ENCODE peak calls at places on chromosomes 13 and 19, in eight cellular contexts. R is kidney; W is tibial artery; G is effector memory CD4-positive, alpha-beta T cell; Y is A549; P is ovary; H is uterus; T is neural progenitor cell. L is an unnamed sample.

GRCh38 chr13:60922526-60923231 is 493.0 kb downstream of the PCDH20 start:
- DNase-seq in H (no peak), G (no peak), R (no peak), Y (no peak), T (no peak), W (no peak), P (no peak), L (no peak)

GRCh38 chr19:28010656-28011055 is 1202.3 kb downstream of the UQCRFS1 start:
- DNase-seq in G (no peak), W (no peak), Y (no peak), P (no peak), H (no peak), T (no peak), R (no peak), L (no peak)

GRCh38 chr13:42816538-42816937 is 35.2 kb downstream of the FAM216B start:
- DNase-seq in T (no peak), W (no peak), Y (no peak), G (no peak), R (no peak), H (no peak), P (no peak), L (no peak)

GRCh38 chr13:60509601-60510386 is 112.8 kb downstream of the TDRD3 start:
- DNase-seq in T (no peak), W (no peak), G (no peak), H (no peak), P (no peak), Y (no peak), R (no peak), L (no peak)

GRCh38 chr13:113364933-113365371 is 1.0 kb upstream of the GRTP1 start:
- DNase-seq in H (peak; percentile 43), G (no peak), Y (no peak), R (peak; percentile 82), P (peak; percentile 48), W (peak; percentile 70), T (no peak), L (no peak)

GRCh38 chr13:98938801-98939200 is 39.1 kb downstream of the DOCK9 start:
- DNase-seq in G (no peak), R (no peak), W (no peak), Y (no peak), H (no peak), P (no peak), T (peak; percentile 41), L (no peak)

GRCh38 chr19:56764296-56764695 is 76.2 kb downstream of the PEG3 start:
- DNase-seq in W (no peak), R (no peak), H (no peak), P (no peak), T (no peak), G (no peak), Y (no peak), L (no peak)

GRCh38 chr19:41350735-41351338 is 2.9 kb downstream of the TGFB1 start:
- DNase-seq in W (no peak), R (no peak), G (no peak), H (no peak), Y (no peak), P (no peak), T (no peak), L (no peak)

GRCh38 chr13:96089749-96090239 is at the start of gene HS6ST3:
- DNase-seq in P (peak; percentile 10), H (peak; percentile 20), T (peak; percentile 75), Y (peak; percentile 16), W (peak; percentile 72), G (no peak), R (peak; percentile 65), L (peak; percentile 75)

GRCh38 chr19:7738023-7738422 is 6.1 kb upstream of the CLEC4G start:
- DNase-seq in Y (no peak), T (no peak), G (no peak), P (no peak), R (no peak), W (no peak), H (no peak), L (no peak)

GRCh38 chr19:47438793-47439220 is 19.5 kb upstream of the MEIS3 start:
- DNase-seq in H (no peak), W (no peak), R (no peak), T (no peak), Y (no peak), G (no peak), P (no peak), L (no peak)

GRCh38 chr13:78660130-78660857 is 1.3 kb upstream of the OBI1 start:
- DNase-seq in Y (peak; percentile 33), W (no peak), R (peak; percentile 53), H (no peak), G (no peak), P (no peak), T (no peak), L (no peak)

GRCh38 chr19:13962738-13963602 is 10.7 kb downstream of the DCAF15 start:
- DNase-seq in R (peak; percentile 78), P (peak; percentile 44), T (no peak), H (peak; percentile 64), G (no peak), Y (no peak), W (no peak), L (peak; percentile 76)

GRCh38 chr19:17873661-17874422 is 2.1 kb downstream of the SLC5A5 start:
- DNase-seq in P (no peak), T (peak; percentile 94), W (no peak), H (no peak), Y (peak; percentile 69), R (no peak), G (peak; percentile 45), L (peak; percentile 84)

GRCh38 chr19:38326591-38326990 is 6.9 kb downstream of the KCNK6 start:
- DNase-seq in W (no peak), R (no peak), G (no peak), Y (no peak), H (no peak), T (no peak), P (no peak), L (peak; percentile 59)

GRCh38 chr19:15421726-15422260 is 3.0 kb upstream of the AKAP8L start:
- DNase-seq in T (no peak), W (no peak), H (no peak), Y (no peak), P (peak; percentile 54), G (no peak), R (no peak), L (no peak)

GRCh38 chr19:41373993-41374392 is 2.3 kb upstream of the TMEM91 start:
- DNase-seq in H (peak; percentile 87), G (no peak), T (no peak), P (peak; percentile 94), R (peak; percentile 91), W (peak; percentile 90), Y (no peak), L (peak; percentile 42)

GRCh38 chr13:44921931-44922758 is 67.1 kb downstream of the NUFIP1 start:
- DNase-seq in T (no peak), P (peak; percentile 71), G (no peak), Y (peak; percentile 92), H (peak; percentile 88), R (no peak), W (peak; percentile 91), L (no peak)
- H3K27ac ChIP-seq in T (no peak overlapping the region), P (peak overlapping the region; percentile 0), G (no peak overlapping the region), Y (peak overlapping the region; percentile 92), H (peak overlapping the region; percentile 99), R (peak overlapping the region; percentile 65), W (peak overlapping the region; percentile 89), L (peak overlapping the region; percentile 73)

GRCh38 chr19:58356971-58357797 is 3.9 kb upstream of the A1BG start:
- DNase-seq in H (no peak), T (no peak), R (peak; percentile 75), W (no peak), G (no peak), Y (no peak), P (no peak), L (no peak)
- H3K4me3 ChIP-seq in H (peak overlapping the region; percentile 14), T (no peak overlapping the region), R (peak overlapping the region; percentile 44), W (peak overlapping the region; percentile 32), G (peak overlapping the region; percentile 51), Y (no peak overlapping the region), P (peak overlapping the region; percentile 12), L (peak overlapping the region; percentile 19)

GRCh38 chr19:9912551-9913236 is 23.6 kb downstream of the OLFM2 start:
- DNase-seq in Y (no peak), H (no peak), P (no peak), R (no peak), W (no peak), T (no peak), G (no peak), L (no peak)

GRCh38 chr19:9914315-9915207 is 21.8 kb downstream of the OLFM2 start:
- DNase-seq in Y (peak; percentile 84), W (peak; percentile 72), T (peak; percentile 93), H (peak; percentile 31), P (peak; percentile 42), R (peak; percentile 86), G (peak; percentile 63), L (peak; percentile 90)

GRCh38 chr19:9913237-9914000 is 22.9 kb downstream of the OLFM2 start:
- DNase-seq in W (no peak), G (no peak), Y (no peak), P (no peak), H (no peak), R (peak; percentile 64), T (peak; percentile 68), L (no peak)

GRCh38 chr19:9911524-9911923 is 24.8 kb downstream of the OLFM2 start:
- DNase-seq in W (no peak), P (no peak), R (no peak), H (no peak), G (no peak), T (no peak), Y (no peak), L (no peak)

DNA sequence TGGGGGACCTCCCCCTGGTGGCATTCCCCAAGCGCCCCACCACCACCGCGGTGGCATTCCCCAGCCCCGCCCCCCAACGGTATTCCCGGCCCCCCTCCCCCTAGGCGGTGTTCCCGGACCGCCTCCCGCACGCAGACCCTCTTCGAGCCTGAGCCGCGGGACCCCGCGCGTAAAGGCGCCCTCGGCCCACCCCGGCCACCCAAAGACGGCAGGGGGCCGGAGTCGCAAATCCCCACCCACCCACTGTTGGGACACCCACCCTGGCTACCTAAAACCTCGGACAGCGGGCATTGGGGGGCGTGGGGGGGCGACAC is 22.4 kb downstream of the OLFM2 start:
- DNase-seq in W (no peak), H (no peak), G (no peak), Y (no peak), T (peak; percentile 48), P (no peak), R (peak; percentile 66), L (no peak)
- H3K27ac ChIP-seq in W (no peak overlapping the region), H (no peak overlapping the region), G (no peak overlapping the region), Y (peak overlapping the region; percentile 95), T (no peak overlapping the region), P (no peak overlapping the region), R (no peak overlapping the region), L (no peak overlapping the region)

GRCh38 chr13:20528451-20528850 is 2.8 kb upstream of the CRYL1 start:
- DNase-seq in T (no peak), W (no peak), Y (no peak), P (no peak), R (no peak), G (no peak), H (no peak), L (no peak)

GRCh38 chr13:20536992-20537391 is 11.3 kb upstream of the CRYL1 start:
- DNase-seq in W (no peak), H (no peak), Y (no peak), T (no peak), P (no peak), G (no peak), R (no peak), L (no peak)

DNA sequence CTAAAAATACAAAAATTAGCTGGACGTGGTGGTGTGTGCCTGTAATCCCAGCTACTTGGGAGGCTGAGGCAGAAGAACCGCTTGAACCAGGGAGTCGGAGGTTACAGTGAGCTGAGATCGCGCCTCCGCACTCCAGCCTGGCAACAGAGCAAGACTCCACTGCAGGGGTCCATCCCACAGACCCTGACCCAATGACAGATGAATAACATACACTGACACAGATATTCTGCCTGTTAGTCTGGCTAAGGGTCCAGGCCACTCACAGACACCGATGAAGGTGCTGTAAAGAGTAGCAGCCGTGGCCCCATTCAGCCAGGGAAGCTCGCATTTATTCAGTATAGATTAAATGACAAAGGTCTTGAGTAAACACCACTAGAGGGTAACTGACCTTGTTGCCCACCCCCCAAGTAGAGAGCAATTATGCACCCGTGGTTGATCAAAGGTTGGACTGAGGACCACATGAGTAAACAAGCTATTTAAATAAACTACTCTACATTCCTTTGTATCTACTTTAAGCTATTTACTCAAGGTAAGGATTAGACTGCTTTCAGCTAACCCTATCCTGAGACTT is 8.5 kb upstream of the CRYL1 start:
- DNase-seq in R (no peak), T (no peak), Y (no peak), P (no peak), H (no peak), G (no peak), W (no peak), L (no peak)
- H3K4me3 ChIP-seq in R (no peak overlapping the region), T (no peak overlapping the region), Y (no peak overlapping the region), P (no peak overlapping the region), H (no peak overlapping the region), G (no peak overlapping the region), W (no peak overlapping the region), L (no peak overlapping the region)